ENCODE peak calls at places on chromosomes 7 and 10, in six cellular contexts. R is WTC11; C is CD4-positive, CD25-positive, alpha-beta regulatory T cell; S is fibroblast of the aortic adventitia; J is stimulated activated CD4-positive, alpha-beta T cell treated with anti-CD3 and anti-CD28 coated beads, Interleukin-2, amount 100 ng/mL, for 48 hours; B is activated naive CD4-positive, alpha-beta T cell treated with anti-CD3 and anti-CD28 coated beads for 36 hours. W is an unnamed sample.
A peak's percentile ranks its signal among the peaks of the same experiment; 100 is the strongest.

GRCh38 chr7:155469311-155470185 is 11.6 kb downstream of the EN2 start:
- DNase-seq in S (no peak), C (no peak), J (no peak), B (no peak), R (no peak), W (peak; percentile 32)

GRCh38 chr10:61000769-61001730 is 57.1 kb upstream of the RHOBTB1 start:
- DNase-seq in B (no peak), R (peak; percentile 66), J (no peak), C (no peak), S (no peak), W (peak; percentile 80)

GRCh38 chr7:539731-540411 is 20.2 kb upstream of the PDGFA start:
- DNase-seq in S (peak; percentile 34), B (no peak), R (no peak), C (no peak), J (no peak), W (no peak)

GRCh38 chr10:37748170-37748569 is 109.2 kb downstream of the ZNF248 start:
- DNase-seq in J (no peak), B (no peak), S (no peak), R (no peak), C (no peak), W (no peak)

GRCh38 chr7:14582010-14582409 is 320.5 kb downstream of the DGKB start:
- DNase-seq in S (no peak), C (no peak), B (no peak), J (no peak), R (no peak), W (no peak)

GRCh38 chr10:21293518-21294356 is 231.7 kb downstream of the SKIDA1 start:
- DNase-seq in J (no peak), R (peak; percentile 30), B (no peak), S (peak; percentile 49), C (no peak), W (no peak)

GRCh38 chr7:158281441-158281840 is 306.2 kb downstream of the PTPRN2 start:
- DNase-seq in J (no peak), B (no peak), S (no peak), C (no peak), R (no peak), W (no peak)

GRCh38 chr10:132928261-132928660 is 14.1 kb downstream of the CFAP46 start:
- DNase-seq in R (no peak), J (no peak), S (no peak), C (no peak), B (no peak), W (no peak)

GRCh38 chr10:66748217-66748616 is 177.6 kb upstream of the LRRTM3 start:
- DNase-seq in R (no peak), C (no peak), B (no peak), S (no peak), J (no peak), W (no peak)

GRCh38 chr10:843703-844102 is 87.8 kb downstream of the LARP4B start:
- DNase-seq in B (no peak), J (no peak), R (no peak), S (peak; percentile 22), C (no peak), W (no peak)

GRCh38 chr7:123570390-123571182 is 13.0 kb upstream of the NDUFA5 start:
- DNase-seq in S (no peak), C (no peak), R (no peak), J (no peak), B (no peak), W (no peak)

GRCh38 chr7:128398016-128398840 is 11.6 kb downstream of the IMPDH1 start:
- DNase-seq in C (peak; percentile 6), B (peak; percentile 65), S (peak; percentile 53), R (peak; percentile 84), J (peak; percentile 34), W (peak; percentile 76)

GRCh38 chr10:75497997-75498797 is 66.8 kb downstream of the LRMDA start:
- DNase-seq in C (no peak), B (no peak), J (no peak), S (peak; percentile 98), R (no peak), W (no peak)

W was measured in ecto neural progenitor cell.